ENCODE peak calls at places on chromosomes 2 and 18, in ten cellular contexts. Q is left ventricle myocardium inferior; S is brain microvascular endothelial cell; F is NT2/D1; G is CD4-positive, alpha-beta memory T cell; K is AG04449; U is fibroblast of the aortic adventitia; A is CD8-positive, alpha-beta T cell; Y is dorsolateral prefrontal cortex; R is left lung. W is an unnamed sample.

GRCh38 chr2:121297217-121297830 is 12.3 kb upstream of the TFCP2L1 start:
- DNase-seq in Q (no peak), S (peak), F (peak), G (no peak), K (no peak), U (peak), A (no peak), Y (no peak), R (no peak), W (peak)

GRCh38 chr2:119383410-119384140 is 16.8 kb downstream of the DBI start:
- DNase-seq in Q (peak), S (no peak), F (no peak), G (no peak), K (no peak), U (no peak), A (no peak), Y (no peak), R (no peak), W (no peak)

GRCh38 chr18:22723741-22724140 is 209.4 kb upstream of the RBBP8 start:
- DNase-seq in Q (no peak), S (no peak), F (no peak), G (no peak), K (no peak), U (no peak), A (no peak), Y (no peak), R (no peak), W (no peak)

GRCh38 chr2:241066171-241066892 is 35.8 kb downstream of the MTERF4 start:
- DNase-seq in Q (no peak), S (no peak), F (no peak), G (no peak), K (no peak), U (no peak), A (no peak), Y (no peak), R (peak), W (no peak)

GRCh38 chr2:189633392-189633811 is 27.9 kb upstream of the ASNSD1 start:
- DNase-seq in Q (no peak), S (no peak), F (no peak), G (peak), K (no peak), U (peak), A (no peak), Y (no peak), R (peak), W (no peak)

GRCh38 chr2:239273280-239274234 is 127.3 kb downstream of the HDAC4 start:
- DNase-seq in Q (no peak), S (no peak), F (no peak), G (no peak), K (no peak), U (no peak), A (no peak), Y (no peak), R (no peak), W (no peak)

GRCh38 chr2:58428286-58428552 is 187.1 kb upstream of the FANCL start:
- DNase-seq in Q (no peak), S (no peak), F (peak), G (no peak), K (no peak), U (no peak), A (no peak), Y (peak), R (no peak), W (no peak)

GRCh38 chr2:128028668-128029054 is 802 bp upstream of the SAP130 start:
- DNase-seq in Q (no peak), S (no peak), F (no peak), G (no peak), K (no peak), U (no peak), A (no peak), Y (no peak), R (no peak), W (no peak)

GRCh38 chr2:96024336-96025106 is 10.2 kb downstream of the GPAT2 start:
- DNase-seq in Q (no peak), S (no peak), F (no peak), G (no peak), K (no peak), U (no peak), A (no peak), Y (peak), R (peak), W (no peak)

GRCh38 chr2:88199912-88200682 is 30.0 kb downstream of the THNSL2 start:
- DNase-seq in Q (peak), S (no peak), F (no peak), G (no peak), K (no peak), U (no peak), A (no peak), Y (no peak), R (peak), W (no peak)

GRCh38 chr18:58213445-58213844 is 169.4 kb downstream of the NEDD4L start:
- DNase-seq in Q (no peak), S (peak), F (no peak), G (no peak), K (peak), U (peak), A (no peak), Y (no peak), R (no peak), W (no peak)

GRCh38 chr2:10309286-10309685 is 6.6 kb downstream of the HPCAL1 start:
- DNase-seq in Q (no peak), S (no peak), F (no peak), G (no peak), K (no peak), U (no peak), A (no peak), Y (no peak), R (no peak), W (no peak)

GRCh38 chr2:119784876-119785275 is 25.2 kb downstream of the PTPN4 start:
- DNase-seq in Q (no peak), S (no peak), F (no peak), G (no peak), K (no peak), U (no peak), A (no peak), Y (no peak), R (no peak), W (no peak)

GRCh38 chr2:159615936-159616733 is at the start of gene BAZ2B:
- DNase-seq in Q (peak), S (peak), F (peak), G (peak), K (no peak), U (peak), A (peak), Y (peak), R (peak), W (peak)

GRCh38 chr18:62044490-62045000 is 142.3 kb downstream of the PIGN start:
- DNase-seq in Q (no peak), S (peak), F (no peak), G (no peak), K (no peak), U (peak), A (no peak), Y (no peak), R (no peak), W (no peak)

GRCh38 chr2:152925540-152926448 is 207.4 kb downstream of the ARL6IP6 start:
- DNase-seq in Q (no peak), S (no peak), F (peak), G (no peak), K (no peak), U (peak), A (no peak), Y (peak), R (no peak), W (peak)

GRCh38 chr2:215671244-215671643 is 235.4 kb upstream of the FN1 start:
- DNase-seq in Q (no peak), S (no peak), F (no peak), G (no peak), K (no peak), U (no peak), A (no peak), Y (no peak), R (no peak), W (no peak)

GRCh38 chr2:98712145-98712544 is 18.8 kb downstream of the MGAT4A start:
- DNase-seq in Q (no peak), S (no peak), F (no peak), G (no peak), K (no peak), U (no peak), A (no peak), Y (no peak), R (no peak), W (no peak)

GRCh38 chr2:98912221-98912851 is 23.7 kb downstream of the CRACDL start:
- DNase-seq in Q (no peak), S (peak), F (no peak), G (no peak), K (peak), U (peak), A (no peak), Y (peak), R (no peak), W (peak)

GRCh38 chr2:108377815-108378630 is at the start of gene SULT1C4:
- DNase-seq in Q (peak), S (peak), F (no peak), G (no peak), K (no peak), U (no peak), A (no peak), Y (no peak), R (peak), W (peak)
- H3K4me3 ChIP-seq in Q (peak), S (peak), F (no peak), G (no peak), K (no peak), U (no peak), A (no peak), Y (peak), R (peak), W (peak)

GRCh38 chr2:45551862-45552261 is 59.2 kb downstream of the SRBD1 start:
- DNase-seq in Q (no peak), S (no peak), F (no peak), G (no peak), K (no peak), U (no peak), A (no peak), Y (no peak), R (no peak), W (no peak)

GRCh38 chr2:45554764-45555163 is 56.3 kb downstream of the SRBD1 start:
- DNase-seq in Q (no peak), S (peak), F (no peak), G (no peak), K (no peak), U (peak), A (no peak), Y (no peak), R (no peak), W (no peak)

DNA sequence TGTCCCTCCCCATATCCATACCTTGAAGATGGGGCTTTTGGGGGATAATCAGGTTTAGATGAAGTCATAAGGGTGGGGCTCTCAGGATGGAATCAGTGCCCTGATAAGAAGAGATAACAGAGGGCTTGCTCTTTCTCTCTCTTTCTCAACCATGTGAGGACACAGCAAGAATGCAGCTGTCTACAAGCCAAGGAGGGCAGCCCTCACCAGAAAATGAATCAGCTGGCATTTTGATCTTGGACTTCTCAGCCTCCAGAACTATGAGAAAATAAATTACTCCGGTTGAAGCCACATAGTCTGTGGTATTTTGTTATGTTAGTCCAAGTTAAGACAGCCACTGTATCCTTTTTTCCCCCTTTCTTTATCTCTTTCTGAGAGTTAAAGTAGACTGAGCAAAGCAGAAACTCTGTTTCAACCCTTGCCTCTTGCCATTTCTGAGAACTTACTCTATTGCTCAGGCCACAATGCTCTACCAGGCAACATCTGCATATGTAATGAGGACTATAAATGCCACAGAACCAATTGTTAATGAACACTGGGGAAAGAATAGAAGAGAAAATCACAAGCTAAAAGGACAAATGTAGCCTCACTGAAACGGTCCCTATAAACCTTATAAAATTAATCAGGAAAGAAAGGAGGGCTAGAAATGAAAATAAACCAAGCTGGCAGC is 56.9 kb downstream of the SRBD1 start:
- DNase-seq in Q (no peak), S (peak), F (no peak), G (no peak), K (no peak), U (peak), A (no peak), Y (no peak), R (no peak), W (no peak)
- H3K4me3 ChIP-seq in Q (no peak), S (no peak), F (no peak), G (no peak), K (no peak), U (no peak), A (no peak), Y (no peak), R (no peak), W (no peak)

GRCh38 chr2:164756773-164757172 is 84.8 kb downstream of the COBLL1 start:
- DNase-seq in Q (no peak), S (no peak), F (no peak), G (no peak), K (no peak), U (no peak), A (no peak), Y (no peak), R (no peak), W (no peak)
- H3K4me3 ChIP-seq in Q (no peak), S (no peak), F (no peak), G (no peak), K (no peak), U (no peak), A (no peak), Y (no peak), R (no peak), W (no peak)

GRCh38 chr2:17156086-17156485 is 362.2 kb downstream of the RAD51AP2 start:
- DNase-seq in Q (no peak), S (no peak), F (no peak), G (no peak), K (no peak), U (no peak), A (no peak), Y (no peak), R (no peak), W (no peak)
- H3K4me3 ChIP-seq in Q (no peak), S (no peak), F (no peak), G (no peak), K (no peak), U (no peak), A (no peak), Y (no peak), R (no peak), W (no peak)

GRCh38 chr18:3524706-3525105 is 74.7 kb downstream of the TGIF1 start:
- DNase-seq in Q (no peak), S (no peak), F (no peak), G (no peak), K (no peak), U (no peak), A (no peak), Y (no peak), R (no peak), W (no peak)

GRCh38 chr18:3529077-3529476 is 79.1 kb downstream of the TGIF1 start:
- DNase-seq in Q (no peak), S (no peak), F (no peak), G (no peak), K (no peak), U (no peak), A (no peak), Y (no peak), R (no peak), W (no peak)

GRCh38 chr18:3525870-3526420 is 76.0 kb downstream of the TGIF1 start:
- DNase-seq in Q (no peak), S (no peak), F (no peak), G (peak), K (no peak), U (no peak), A (peak), Y (peak), R (no peak), W (no peak)

GRCh38 chr18:3528251-3528650 is 78.3 kb downstream of the TGIF1 start:
- DNase-seq in Q (no peak), S (no peak), F (no peak), G (no peak), K (no peak), U (no peak), A (no peak), Y (no peak), R (no peak), W (no peak)

GRCh38 chr18:3526421-3527354 is 76.7 kb downstream of the TGIF1 start:
- DNase-seq in Q (no peak), S (peak), F (no peak), G (no peak), K (no peak), U (no peak), A (no peak), Y (no peak), R (no peak), W (no peak)
- H3K4me3 ChIP-seq in Q (no peak), S (no peak), F (no peak), G (no peak), K (no peak), U (no peak), A (peak), Y (peak), R (no peak), W (no peak)

GRCh38 chr18:9066358-9066757 is 36.1 kb upstream of the NDUFV2 start:
- DNase-seq in Q (no peak), S (no peak), F (no peak), G (no peak), K (no peak), U (no peak), A (no peak), Y (no peak), R (no peak), W (no peak)

GRCh38 chr18:9066817-9067306 is 35.6 kb upstream of the NDUFV2 start:
- DNase-seq in Q (no peak), S (no peak), F (no peak), G (no peak), K (no peak), U (no peak), A (no peak), Y (no peak), R (no peak), W (no peak)

GRCh38 chr18:9068346-9068745 is 34.2 kb upstream of the NDUFV2 start:
- DNase-seq in Q (no peak), S (no peak), F (no peak), G (no peak), K (no peak), U (no peak), A (no peak), Y (no peak), R (no peak), W (no peak)

GRCh38 chr18:9069482-9070059 is 32.9 kb upstream of the NDUFV2 start:
- DNase-seq in Q (no peak), S (no peak), F (no peak), G (no peak), K (no peak), U (no peak), A (no peak), Y (no peak), R (no peak), W (no peak)

GRCh38 chr18:9067823-9068222 is 34.7 kb upstream of the NDUFV2 start:
- DNase-seq in Q (no peak), S (no peak), F (no peak), G (no peak), K (no peak), U (no peak), A (no peak), Y (no peak), R (no peak), W (peak)
- H3K4me3 ChIP-seq in Q (no peak), S (no peak), F (no peak), G (no peak), K (no peak), U (no peak), A (no peak), Y (no peak), R (no peak), W (no peak)

DNA sequence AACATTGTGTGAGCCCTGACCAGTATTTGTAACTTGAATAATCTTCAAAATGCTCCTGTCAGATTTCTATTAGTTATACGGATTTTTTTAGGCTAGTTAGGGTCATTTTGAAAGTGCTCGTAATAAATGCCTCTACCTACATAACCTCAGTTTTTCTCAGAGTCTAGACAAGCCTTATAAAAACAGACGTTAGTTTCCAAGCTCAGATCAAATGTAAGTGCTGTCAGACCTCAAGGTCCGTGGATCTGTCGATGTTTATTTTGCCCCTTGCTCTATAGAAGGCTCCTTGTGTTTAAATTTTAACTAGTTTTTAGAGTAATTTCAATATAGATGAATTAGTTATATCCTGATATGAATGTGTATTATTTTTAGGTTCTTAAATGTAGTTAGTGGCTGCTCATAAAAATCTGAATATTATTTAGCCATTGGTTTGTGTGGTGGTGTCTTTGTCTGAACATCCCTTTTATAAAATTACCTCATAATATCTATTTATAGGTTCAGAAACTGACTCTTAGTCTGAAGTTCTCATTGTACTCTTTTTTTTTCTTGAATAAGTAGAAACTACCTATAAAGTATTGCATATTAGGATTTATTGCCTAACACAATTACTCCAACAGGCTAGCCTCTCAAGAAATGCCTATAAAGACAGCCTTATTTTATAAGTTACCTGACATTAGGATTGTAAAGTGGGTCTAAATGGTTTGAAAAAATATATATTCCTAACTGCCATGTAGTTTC is 71.1 kb downstream of the MTA3 start:
- DNase-seq in Q (no peak), S (no peak), F (no peak), G (no peak), K (no peak), U (no peak), A (no peak), Y (no peak), R (no peak), W (no peak)
- H3K4me3 ChIP-seq in Q (no peak), S (no peak), F (no peak), G (no peak), K (no peak), U (no peak), A (no peak), Y (no peak), R (no peak), W (no peak)

GRCh38 chr2:157093666-157094065 is 163.8 kb upstream of the GALNT5 start:
- DNase-seq in Q (no peak), S (no peak), F (no peak), G (no peak), K (no peak), U (no peak), A (no peak), Y (no peak), R (no peak), W (no peak)
- H3K4me3 ChIP-seq in Q (no peak), S (no peak), F (no peak), G (no peak), K (no peak), U (no peak), A (no peak), Y (no peak), R (no peak), W (no peak)

GRCh38 chr18:32298289-32298688 is 108.5 kb downstream of the MEP1B start:
- DNase-seq in Q (no peak), S (no peak), F (no peak), G (no peak), K (no peak), U (no peak), A (no peak), Y (no peak), R (no peak), W (no peak)
- H3K4me3 ChIP-seq in Q (no peak), S (no peak), F (no peak), G (no peak), K (no peak), U (no peak), A (no peak), Y (no peak), R (no peak), W (no peak)

GRCh38 chr18:63138469-63139340 is 180.9 kb downstream of the BCL2 start:
- DNase-seq in Q (no peak), S (no peak), F (peak), G (no peak), K (no peak), U (no peak), A (no peak), Y (no peak), R (no peak), W (no peak)

GRCh38 chr18:63140997-63141776 is 178.4 kb downstream of the BCL2 start:
- DNase-seq in Q (no peak), S (no peak), F (no peak), G (no peak), K (no peak), U (no peak), A (no peak), Y (no peak), R (no peak), W (no peak)

GRCh38 chr18:63135101-63135500 is 184.5 kb downstream of the BCL2 start:
- DNase-seq in Q (no peak), S (no peak), F (no peak), G (no peak), K (no peak), U (no peak), A (no peak), Y (no peak), R (no peak), W (no peak)

GRCh38 chr18:63140038-63140450 is 179.5 kb downstream of the BCL2 start:
- DNase-seq in Q (no peak), S (no peak), F (no peak), G (no peak), K (no peak), U (no peak), A (no peak), Y (no peak), R (no peak), W (no peak)

GRCh38 chr18:63137999-63138448 is 181.5 kb downstream of the BCL2 start:
- DNase-seq in Q (no peak), S (no peak), F (no peak), G (peak), K (no peak), U (no peak), A (peak), Y (no peak), R (no peak), W (peak)
- H3K4me3 ChIP-seq in Q (peak), S (no peak), F (no peak), G (no peak), K (peak), U (no peak), A (peak), Y (no peak), R (no peak), W (no peak)